ENCODE peak calls at places on chromosomes 2 and 18, in nine cellular contexts. U, B, G, Z, W, N, I, Y and M are unnamed samples.

GRCh38 chr2:69945447-69945846 is 16.0 kb downstream of the ASPRV1 start:
- DNase-seq in N (no peak), B (no peak), Z (no peak), I (no peak), G (no peak), W (no peak), U (no peak), Y (no peak), M (no peak)

GRCh38 chr2:241989074-241989473 is 119.5 kb downstream of the RTP5 start:
- DNase-seq in G (no peak), N (no peak), B (no peak), Z (no peak), U (peak; percentile 29), W (no peak), Y (peak; percentile 52), I (no peak), M (no peak)

GRCh38 chr2:238148981-238149380 is 9.8 kb upstream of the ERFE start:
- DNase-seq in Z (no peak), U (no peak), Y (no peak), G (no peak), W (no peak), I (no peak), N (no peak), B (no peak), M (no peak)

GRCh38 chr2:106658616-106659015 is 171.5 kb downstream of the CD8B2 start:
- DNase-seq in I (no peak), Y (no peak), B (no peak), U (no peak), Z (no peak), N (no peak), W (no peak), G (no peak), M (no peak)

GRCh38 chr2:171794918-171795317 is 99.1 kb downstream of the SLC25A12 start:
- DNase-seq in G (no peak), B (no peak), Z (no peak), W (no peak), N (no peak), Y (no peak), U (no peak), I (no peak), M (no peak)

GRCh38 chr2:146652311-146652710 is 1192.5 kb upstream of the ACVR2A start:
- DNase-seq in G (no peak), I (no peak), U (no peak), Y (no peak), W (peak; percentile 18), N (no peak), Z (no peak), B (no peak), M (peak; percentile 84)

GRCh38 chr2:23208339-23208738 is 176.6 kb upstream of the KLHL29 start:
- DNase-seq in N (no peak), B (peak; percentile 20), I (no peak), U (no peak), Y (no peak), W (no peak), Z (no peak), G (no peak), M (no peak)

GRCh38 chr2:196218109-196218508 is 46.7 kb upstream of the STK17B start:
- DNase-seq in U (no peak), N (no peak), W (no peak), Z (no peak), B (no peak), Y (no peak), I (no peak), G (no peak), M (no peak)

GRCh38 chr2:96730212-96730611 is 9.7 kb downstream of the LMAN2L start:
- DNase-seq in U (no peak), W (no peak), G (no peak), I (no peak), N (no peak), B (no peak), Z (no peak), Y (no peak), M (no peak)

GRCh38 chr18:9740076-9740475 is 32.0 kb downstream of the RAB31 start:
- DNase-seq in G (no peak), W (no peak), I (no peak), N (no peak), U (no peak), B (no peak), Z (no peak), Y (no peak), M (no peak)

GRCh38 chr2:40201425-40201824 is 250.5 kb downstream of the SLC8A1 start:
- DNase-seq in B (no peak), Z (no peak), U (no peak), W (peak; percentile 17), G (no peak), N (no peak), Y (no peak), I (no peak), M (no peak)

GRCh38 chr2:126399001-126399400 is 257.0 kb upstream of the GYPC start:
- DNase-seq in Z (no peak), G (no peak), B (no peak), Y (no peak), W (no peak), N (no peak), U (no peak), I (no peak), M (no peak)

GRCh38 chr2:233546101-233546500 is 20.5 kb downstream of the USP40 start:
- DNase-seq in W (peak; percentile 54), G (no peak), Y (no peak), Z (no peak), U (no peak), I (no peak), N (no peak), B (no peak), M (no peak)

GRCh38 chr2:65045651-65046050 is 10.6 kb upstream of the CEP68 start:
- DNase-seq in U (no peak), N (no peak), I (peak; percentile 24), Z (no peak), G (no peak), B (no peak), W (peak; percentile 80), Y (no peak), M (peak; percentile 60)

GRCh38 chr2:150320623-150321022 is 166.8 kb downstream of the RND3 start:
- DNase-seq in I (no peak), B (no peak), N (no peak), W (no peak), Y (no peak), Z (no peak), G (no peak), U (no peak), M (no peak)

GRCh38 chr18:76408480-76409067 is 86.5 kb downstream of the ZNF516 start:
- DNase-seq in W (no peak), G (no peak), B (no peak), Z (no peak), I (no peak), Y (no peak), N (no peak), U (no peak), M (no peak)

GRCh38 chr2:47420214-47420613 is 17.3 kb downstream of the MSH2 start:
- DNase-seq in N (no peak), I (no peak), G (no peak), B (no peak), Z (no peak), Y (no peak), W (no peak), U (no peak), M (no peak)

GRCh38 chr2:42961385-42961800 is 169.0 kb upstream of the HAAO start:
- DNase-seq in Z (no peak), B (no peak), I (peak; percentile 67), W (no peak), N (peak; percentile 95), Y (no peak), U (no peak), G (no peak), M (peak; percentile 29)

GRCh38 chr2:109537565-109538221 is 76.1 kb downstream of the SEPTIN10 start:
- DNase-seq in N (no peak), Y (no peak), Z (no peak), G (no peak), U (no peak), I (peak; percentile 67), B (no peak), W (peak; percentile 19), M (no peak)